ENCODE peak calls at places on chromosomes 11 and 22, in ten cellular contexts. U is AG09319, Q is astrocyte of the spinal cord, S is A549, C is adrenal gland, M is fibroblast of the aortic adventitia, I is lower leg skin, Y is kidney, O is neural crest cell, X is GM12865. H is an unnamed sample.
A peak's percentile ranks its signal among the peaks of the same experiment; 100 is the strongest.

GRCh38 chr11:7467652-7468051 is 17.7 kb upstream of the OLFML1 start:
- DNase-seq in U (no peak), Q (no peak), S (no peak), C (no peak), M (no peak), I (no peak), Y (no peak), O (no peak), X (peak; percentile 51), H (no peak)

GRCh38 chr11:134036484-134037092 is 32.3 kb upstream of the JAM3 start:
- DNase-seq in U (no peak), Q (no peak), S (no peak), C (no peak), M (no peak), I (no peak), Y (no peak), O (no peak), X (no peak), H (peak; percentile 47)

GRCh38 chr11:83220279-83220678 is 26.8 kb downstream of the ANKRD42 start:
- DNase-seq in U (no peak), Q (no peak), S (no peak), C (no peak), M (no peak), I (no peak), Y (no peak), O (no peak), X (no peak), H (peak; percentile 9)

GRCh38 chr11:14672635-14673034 is 29.0 kb downstream of the PDE3B start:
- DNase-seq in U (no peak), Q (peak; percentile 10), S (no peak), C (no peak), M (peak; percentile 24), I (no peak), Y (no peak), O (no peak), X (no peak), H (no peak)

GRCh38 chr11:98630736-98631135 is 390.0 kb upstream of the CNTN5 start:
- DNase-seq in U (no peak), Q (no peak), S (no peak), C (no peak), M (no peak), I (no peak), Y (no peak), O (no peak), X (no peak), H (peak; percentile 70)

GRCh38 chr11:22244986-22245592 is 52.2 kb downstream of the ANO5 start:
- DNase-seq in U (peak; percentile 7), Q (peak; percentile 37), S (peak; percentile 45), C (peak; percentile 57), M (peak; percentile 47), I (no peak), Y (no peak), O (peak; percentile 7), X (peak; percentile 53), H (peak; percentile 79)

GRCh38 chr11:15737326-15737725 is 619.0 kb downstream of the SOX6 start:
- DNase-seq in U (no peak), Q (no peak), S (no peak), C (no peak), M (no peak), I (no peak), Y (no peak), O (no peak), X (no peak), H (no peak)

GRCh38 chr11:96388891-96389603 is 665 bp downstream of the CCDC82 start:
- DNase-seq in U (no peak), Q (no peak), S (no peak), C (no peak), M (no peak), I (no peak), Y (no peak), O (no peak), X (no peak), H (peak; percentile 91)

GRCh38 chr11:60700689-60701508 is 1.5 kb downstream of the MS4A8 start:
- DNase-seq in U (no peak), Q (no peak), S (peak; percentile 29), C (no peak), M (peak; percentile 1), I (no peak), Y (no peak), O (peak; percentile 37), X (peak; percentile 66), H (peak; percentile 72)
- TF ChIP-seq CTCF in U (no peak), Q (peak; percentile 21), S (peak; percentile 23), C (no peak), M (peak; percentile 19), I (no peak), Y (peak; percentile 24), O (peak; percentile 63), X (peak; percentile 49), H (peak; percentile 64)

GRCh38 chr22:37675930-37676571 is 615 bp downstream of the LGALS1 start:
- DNase-seq in U (no peak), Q (no peak), S (peak; percentile 24), C (peak; percentile 78), M (no peak), I (no peak), Y (no peak), O (no peak), X (peak; percentile 48), H (no peak)

GRCh38 chr22:37672920-37673453 is 2.4 kb upstream of the LGALS1 start:
- DNase-seq in U (no peak), Q (no peak), S (no peak), C (no peak), M (no peak), I (no peak), Y (no peak), O (no peak), X (no peak), H (no peak)

GRCh38 chr22:37674248-37674647 is 1.2 kb upstream of the LGALS1 start:
- DNase-seq in U (no peak), Q (no peak), S (no peak), C (no peak), M (no peak), I (no peak), Y (no peak), O (no peak), X (no peak), H (no peak)

GRCh38 chr22:37676691-37677627 is 1.5 kb downstream of the LGALS1 start:
- DNase-seq in U (peak; percentile 97), Q (peak; percentile 99), S (peak; percentile 83), C (peak; percentile 91), M (peak; percentile 96), I (peak; percentile 96), Y (peak; percentile 95), O (peak; percentile 37), X (peak; percentile 93), H (peak; percentile 85)

DNA sequence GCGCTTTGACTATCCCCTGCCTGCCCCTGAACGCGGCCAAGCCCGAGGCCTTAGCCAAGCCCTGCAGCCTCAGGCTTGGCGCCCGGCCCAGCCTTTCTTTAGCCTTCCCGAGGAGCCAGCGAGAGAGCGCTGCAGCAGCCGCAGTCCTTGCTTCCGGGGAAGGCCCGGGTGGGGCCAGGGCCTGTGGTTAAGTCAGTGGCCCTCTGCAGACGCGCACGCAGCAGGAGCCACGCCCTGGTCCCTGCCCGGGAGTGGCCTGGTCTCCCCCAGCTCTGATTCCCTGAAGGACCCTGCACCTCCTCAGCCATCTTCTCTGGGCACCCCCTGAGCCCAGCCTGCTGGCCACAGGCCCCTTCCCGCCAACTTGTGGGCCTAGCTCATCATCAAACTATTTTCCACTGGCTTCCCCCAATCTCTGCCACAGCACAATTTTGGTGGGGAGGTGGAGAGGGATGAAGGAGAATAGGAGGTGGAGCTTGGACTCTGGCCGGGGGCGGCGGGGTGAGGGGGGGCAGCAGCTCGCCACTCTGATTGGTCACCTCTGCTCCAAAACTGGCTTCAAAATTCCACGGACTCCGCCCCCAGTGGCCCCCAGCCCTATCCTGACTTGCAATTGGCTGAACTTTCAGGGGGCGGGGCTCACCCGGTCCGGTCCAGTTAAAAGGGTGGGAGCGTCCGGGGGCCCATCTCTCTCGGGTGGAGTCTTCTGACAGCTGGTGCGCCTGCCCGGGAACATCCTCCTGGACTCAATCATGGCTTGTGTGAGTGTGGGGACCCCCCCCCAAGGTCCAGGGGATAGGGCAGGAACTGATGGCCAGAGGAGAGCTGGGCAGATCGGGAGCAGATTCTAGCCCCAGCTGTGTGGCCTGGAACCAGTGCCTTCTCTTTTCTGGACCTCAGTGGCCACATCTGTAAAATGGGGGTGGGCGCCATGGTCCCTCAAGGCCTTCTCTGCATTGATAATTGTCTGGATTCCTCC is at the start of gene LGALS1:
- DNase-seq in U (peak; percentile 98), Q (peak; percentile 99), S (peak; percentile 92), C (peak; percentile 97), M (peak; percentile 99), I (peak; percentile 99), Y (peak; percentile 99), O (peak; percentile 21), X (peak; percentile 93), H (peak; percentile 47)
- TF ChIP-seq CTCF in U (peak; percentile 5), Q (peak; percentile 19), S (no peak), C (no peak), M (peak; percentile 33), I (no peak), Y (no peak), O (no peak), X (no peak), H (no peak)

DNA sequence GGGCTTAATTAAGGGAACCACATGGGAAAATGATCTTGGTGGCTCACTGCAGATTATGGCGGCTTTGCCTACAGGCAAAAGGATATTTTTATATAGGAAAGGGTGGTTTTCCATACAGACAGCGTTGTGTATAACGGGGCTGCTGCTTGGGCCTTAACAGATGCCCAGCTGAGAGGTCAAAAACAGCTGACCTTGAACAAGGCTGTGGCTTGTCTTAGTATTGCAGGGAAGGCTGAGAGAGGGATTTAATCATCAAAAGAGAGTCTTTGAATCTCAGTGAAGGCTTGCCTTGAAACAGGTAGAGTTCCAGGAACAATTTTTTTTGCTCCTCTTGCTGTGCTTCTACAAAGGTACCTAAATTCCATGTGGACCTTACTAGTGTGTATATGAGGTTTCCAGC is 301.6 kb upstream of the C11orf87 start:
- DNase-seq in U (no peak), Q (no peak), S (no peak), C (no peak), M (no peak), I (no peak), Y (no peak), O (no peak), X (no peak), H (no peak)
- TF ChIP-seq CTCF in U (no peak), Q (no peak), S (no peak), C (no peak), M (no peak), I (no peak), Y (no peak), O (no peak), X (no peak), H (no peak)

GRCh38 chr11:65634440-65634839 is 3.5 kb upstream of the SIPA1 start:
- DNase-seq in U (no peak), Q (no peak), S (no peak), C (no peak), M (no peak), I (no peak), Y (no peak), O (no peak), X (no peak), H (no peak)

GRCh38 chr11:65636108-65636809 is 1.6 kb upstream of the SIPA1 start:
- DNase-seq in U (no peak), Q (no peak), S (no peak), C (no peak), M (no peak), I (no peak), Y (peak; percentile 76), O (no peak), X (no peak), H (no peak)

GRCh38 chr11:65634140-65634436 is 3.8 kb upstream of the SIPA1 start:
- DNase-seq in U (no peak), Q (no peak), S (no peak), C (no peak), M (no peak), I (no peak), Y (no peak), O (no peak), X (no peak), H (no peak)

GRCh38 chr11:65633390-65634139 is 4.3 kb upstream of the SIPA1 start:
- DNase-seq in U (no peak), Q (no peak), S (no peak), C (no peak), M (no peak), I (no peak), Y (no peak), O (no peak), X (no peak), H (no peak)

GRCh38 chr11:65634905-65635731 is 2.8 kb upstream of the SIPA1 start:
- DNase-seq in U (no peak), Q (no peak), S (no peak), C (no peak), M (no peak), I (no peak), Y (no peak), O (no peak), X (no peak), H (no peak)
- TF ChIP-seq CTCF in U (no peak), Q (no peak), S (no peak), C (no peak), M (no peak), I (no peak), Y (no peak), O (no peak), X (no peak), H (no peak)